ENCODE peak calls at places on chromosome 5, in seven cellular contexts. D is BJ, A is BE2C, U is cardiac fibroblast, S is fibroblast of mammary gland, H is A549, N is tibial nerve. Z is an unnamed sample.

GRCh38 chr5:157100140-157100679 is 8.6 kb downstream of the HAVCR2 start:
- DNase-seq in D (peak), A (no peak), U (peak), S (peak), H (peak), N (no peak), Z (peak)

GRCh38 chr5:174045470-174046025 is at the start of gene NSG2:
- DNase-seq in D (peak), A (peak), U (peak), S (peak), H (peak), N (peak), Z (peak)

GRCh38 chr5:78566747-78567449 is 81.7 kb downstream of the LHFPL2 start:
- DNase-seq in D (no peak), A (no peak), U (peak), S (peak), H (no peak), N (no peak), Z (no peak)

GRCh38 chr5:107248065-107248695 is 422.6 kb downstream of the EFNA5 start:
- DNase-seq in D (no peak), A (peak), U (peak), S (peak), H (peak), N (peak), Z (peak)

GRCh38 chr5:126027149-126027548 is 396.1 kb upstream of the GRAMD2B start:
- DNase-seq in D (no peak), A (no peak), U (no peak), S (no peak), H (no peak), N (no peak), Z (no peak)

GRCh38 chr5:172769598-172770373 is 1.2 kb downstream of the DUSP1 start:
- DNase-seq in D (no peak), A (peak), U (peak), S (peak), H (peak), N (peak), Z (no peak)

GRCh38 chr5:53023969-53024368 is 34.8 kb downstream of the ITGA2 start:
- DNase-seq in D (peak), A (no peak), U (peak), S (peak), H (peak), N (no peak), Z (peak)

GRCh38 chr5:139809331-139809810 is 13.8 kb downstream of the PSD2 start:
- DNase-seq in D (no peak), A (no peak), U (no peak), S (no peak), H (no peak), N (no peak), Z (no peak)

GRCh38 chr5:44440186-44440585 is 51.0 kb upstream of the FGF10 start:
- DNase-seq in D (no peak), A (no peak), U (no peak), S (no peak), H (no peak), N (no peak), Z (no peak)

GRCh38 chr5:150607105-150607504 is 33.4 kb upstream of the SYNPO start:
- DNase-seq in D (no peak), A (no peak), U (no peak), S (no peak), H (no peak), N (no peak), Z (no peak)

GRCh38 chr5:167156446-167156845 is 1135.0 kb upstream of the WWC1 start:
- DNase-seq in D (no peak), A (no peak), U (no peak), S (no peak), H (no peak), N (no peak), Z (no peak)

GRCh38 chr5:64784451-64785025 is 15.8 kb downstream of the CWC27 start:
- DNase-seq in D (no peak), A (peak), U (peak), S (peak), H (peak), N (peak), Z (peak)

GRCh38 chr5:131064669-131065371 is 100.2 kb downstream of the HINT1 start:
- DNase-seq in D (no peak), A (no peak), U (no peak), S (peak), H (no peak), N (no peak), Z (peak)

GRCh38 chr5:180683523-180683922 is 34.1 kb upstream of the FLT4 start:
- DNase-seq in D (no peak), A (no peak), U (no peak), S (no peak), H (no peak), N (no peak), Z (no peak)

GRCh38 chr5:7678057-7678456 is 172.9 kb downstream of the CFAP90 start:
- DNase-seq in D (no peak), A (no peak), U (no peak), S (no peak), H (no peak), N (no peak), Z (no peak)

GRCh38 chr5:124746916-124747769 is 704 bp upstream of the ZNF608 start:
- DNase-seq in D (no peak), A (peak), U (peak), S (peak), H (peak), N (peak), Z (peak)

GRCh38 chr5:25091917-25092316 is 447.1 kb upstream of the CDH10 start:
- DNase-seq in D (no peak), A (no peak), U (no peak), S (no peak), H (no peak), N (no peak), Z (no peak)

GRCh38 chr5:109689740-109690455 is at the start of gene MAN2A1:
- DNase-seq in D (no peak), A (peak), U (peak), S (peak), H (peak), N (peak), Z (peak)

GRCh38 chr5:57505640-57506039 is 23.0 kb upstream of the ACTBL2 start:
- DNase-seq in D (no peak), A (no peak), U (no peak), S (no peak), H (no peak), N (no peak), Z (no peak)

GRCh38 chr5:148826082-148826971 is at the start of gene ADRB2:
- DNase-seq in D (peak), A (peak), U (peak), S (peak), H (peak), N (peak), Z (peak)

GRCh38 chr5:96896806-96897205 is 20.5 kb downstream of the ERAP2 start:
- DNase-seq in D (no peak), A (no peak), U (no peak), S (no peak), H (no peak), N (no peak), Z (peak)

GRCh38 chr5:16713386-16713928 is 96.7 kb upstream of the RETREG1 start:
- DNase-seq in D (no peak), A (peak), U (peak), S (peak), H (no peak), N (peak), Z (no peak)

GRCh38 chr5:176653401-176653800 is 6.1 kb downstream of the TSPAN17 start:
- DNase-seq in D (no peak), A (no peak), U (no peak), S (peak), H (no peak), N (no peak), Z (peak)

GRCh38 chr5:177468329-177469058 is 4.9 kb downstream of the DBN1 start:
- DNase-seq in D (peak), A (no peak), U (peak), S (peak), H (peak), N (no peak), Z (no peak)

GRCh38 chr5:90940227-90940995 is 381.8 kb downstream of the ADGRV1 start:
- DNase-seq in D (no peak), A (peak), U (peak), S (peak), H (peak), N (no peak), Z (peak)

GRCh38 chr5:44051591-44051990 is 337.6 kb downstream of the FGF10 start:
- DNase-seq in D (no peak), A (no peak), U (no peak), S (no peak), H (no peak), N (no peak), Z (no peak)

GRCh38 chr5:145396888-145397287 is 438.3 kb downstream of the PRELID2 start:
- DNase-seq in D (no peak), A (no peak), U (no peak), S (no peak), H (no peak), N (no peak), Z (no peak)

GRCh38 chr5:40832345-40832744 is 2.7 kb downstream of the RPL37 start:
- DNase-seq in D (no peak), A (no peak), U (no peak), S (no peak), H (no peak), N (no peak), Z (no peak)

GRCh38 chr5:40834391-40834848 is 602 bp downstream of the RPL37 start:
- DNase-seq in D (no peak), A (no peak), U (peak), S (peak), H (peak), N (peak), Z (peak)

GRCh38 chr5:40838076-40838475 is 3.1 kb upstream of the RPL37 start:
- DNase-seq in D (no peak), A (no peak), U (no peak), S (no peak), H (no peak), N (no peak), Z (no peak)

GRCh38 chr5:40833712-40834229 is 1.3 kb downstream of the RPL37 start:
- DNase-seq in D (no peak), A (no peak), U (no peak), S (no peak), H (no peak), N (no peak), Z (no peak)

DNA sequence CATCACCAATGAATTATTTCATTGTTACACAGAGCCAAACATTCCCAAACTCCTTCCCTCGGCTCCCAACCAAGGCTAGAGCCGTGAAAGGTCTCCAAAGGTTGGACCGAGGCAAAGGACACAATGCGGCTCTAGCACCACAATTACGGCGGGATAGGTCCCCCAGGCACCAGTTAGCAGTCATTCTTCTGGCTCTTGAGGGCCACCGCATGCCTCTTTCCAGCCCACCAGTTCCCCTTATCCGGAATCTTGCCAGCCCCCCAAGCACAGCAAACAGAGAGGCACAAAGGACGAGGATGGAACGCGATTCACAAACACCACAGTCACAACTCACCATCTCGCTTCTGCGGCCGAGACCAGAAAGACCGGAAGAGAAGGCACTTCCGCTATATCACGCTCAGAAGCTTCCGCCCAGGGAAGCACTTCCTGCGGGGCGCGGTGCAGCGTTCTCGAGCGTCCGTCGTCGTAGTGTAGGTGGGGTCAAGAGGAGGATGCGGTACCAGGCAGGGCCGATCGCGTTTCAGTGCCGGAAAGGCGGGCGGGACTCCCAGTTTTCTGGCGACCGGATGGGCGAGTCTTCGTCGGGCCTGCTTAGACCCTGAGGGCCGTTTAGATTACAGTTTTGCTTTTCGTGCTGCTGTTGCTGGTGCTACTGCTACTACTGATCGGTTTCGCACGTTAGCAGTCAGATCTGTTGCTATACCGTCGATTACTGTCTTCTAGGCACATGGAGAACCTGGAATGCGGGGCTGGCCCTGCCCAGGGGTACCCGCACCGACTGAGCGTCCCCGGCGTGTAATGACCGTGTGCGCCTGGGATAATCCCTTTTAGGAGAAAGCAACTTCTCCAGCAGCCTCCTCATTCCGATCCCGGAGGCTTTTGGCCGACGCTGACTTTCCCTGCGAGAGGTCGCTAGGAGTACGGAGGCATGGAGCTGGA is at the start of gene RPL37:
- DNase-seq in D (peak), A (peak), U (peak), S (peak), H (peak), N (peak), Z (peak)
- TF ChIP-seq CTCF in D (no peak), A (no peak), U (no peak), S (no peak), H (no peak), N (no peak), Z (no peak)

DNA sequence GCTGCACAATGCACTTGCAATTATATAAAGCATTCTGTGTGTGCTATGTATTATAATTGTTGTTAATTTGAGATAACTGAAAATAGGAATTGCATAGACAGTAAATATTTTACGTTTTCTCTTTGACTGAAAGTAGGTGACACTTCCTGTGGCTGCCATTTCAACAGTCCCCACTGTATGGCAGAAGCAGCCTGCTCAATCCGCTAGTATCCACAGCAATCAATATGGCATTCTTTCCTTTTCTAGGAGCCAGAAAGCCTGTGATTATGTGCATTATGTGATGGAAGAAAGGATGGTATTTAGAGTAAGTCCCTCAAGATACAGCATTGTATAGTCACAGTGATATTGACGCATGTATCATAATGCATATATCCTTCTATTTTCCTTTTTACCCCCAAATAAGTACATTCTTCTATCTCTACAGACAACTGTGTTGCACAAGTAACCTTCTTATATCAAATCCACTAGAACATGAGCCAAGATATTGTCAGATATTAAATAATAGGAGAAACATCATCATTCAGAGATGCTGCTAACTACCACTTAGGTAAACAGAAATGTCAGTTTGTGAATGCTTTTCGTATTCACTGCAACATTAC is 59.7 kb downstream of the CARTPT start:
- DNase-seq in D (no peak), A (peak), U (peak), S (peak), H (peak), N (peak), Z (peak)
- TF ChIP-seq CTCF in D (peak), A (peak), U (peak), S (peak), H (peak), N (peak), Z (peak)

DNA sequence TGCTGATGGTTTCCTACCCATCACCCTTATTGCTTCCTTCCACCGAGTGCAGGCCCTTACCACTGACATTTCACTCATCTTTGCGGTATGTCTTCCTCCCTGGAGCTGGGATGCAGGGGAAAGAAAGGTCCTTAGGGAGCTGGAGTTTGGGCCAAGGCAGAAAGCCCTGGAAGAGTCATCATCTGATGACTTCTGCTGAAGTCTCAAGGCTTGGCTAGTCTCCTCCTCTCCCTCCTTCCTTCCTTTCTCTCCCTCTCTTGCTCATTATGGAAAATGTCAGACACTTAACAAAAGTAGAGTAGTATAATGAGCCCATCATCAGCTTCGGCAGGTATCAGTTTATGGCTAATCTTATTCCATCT is 40.0 kb downstream of the LARP1 start:
- DNase-seq in D (no peak), A (no peak), U (peak), S (peak), H (no peak), N (no peak), Z (no peak)
- TF ChIP-seq CTCF in D (no peak), A (no peak), U (no peak), S (no peak), H (no peak), N (no peak), Z (no peak)

GRCh38 chr5:178590141-178590923 is at the start of gene COL23A1:
- DNase-seq in D (no peak), A (peak), U (peak), S (peak), H (peak), N (peak), Z (peak)
- TF ChIP-seq CTCF in D (peak), A (peak), U (peak), S (peak), H (peak), N (peak), Z (peak)

GRCh38 chr5:77066191-77066590 is 20.9 kb downstream of the ZBED3 start:
- DNase-seq in D (no peak), A (no peak), U (no peak), S (no peak), H (no peak), N (no peak), Z (no peak)

GRCh38 chr5:77065256-77065655 is 21.8 kb downstream of the ZBED3 start:
- DNase-seq in D (no peak), A (no peak), U (no peak), S (no peak), H (no peak), N (no peak), Z (no peak)

GRCh38 chr5:77066823-77067442 is 20.2 kb downstream of the ZBED3 start:
- DNase-seq in D (no peak), A (no peak), U (peak), S (peak), H (no peak), N (no peak), Z (no peak)

GRCh38 chr5:77064040-77064439 is 23.0 kb downstream of the ZBED3 start:
- DNase-seq in D (no peak), A (no peak), U (no peak), S (no peak), H (no peak), N (no peak), Z (no peak)
- TF ChIP-seq CTCF in D (no peak), A (peak), U (no peak), S (no peak), H (no peak), N (no peak), Z (no peak)

GRCh38 chr5:143003328-143003636 is 233.1 kb downstream of the ARHGAP26 start:
- DNase-seq in D (no peak), A (no peak), U (no peak), S (no peak), H (no peak), N (no peak), Z (no peak)
- TF ChIP-seq CTCF in D (no peak), A (no peak), U (no peak), S (no peak), H (no peak), N (no peak), Z (no peak)

DNA sequence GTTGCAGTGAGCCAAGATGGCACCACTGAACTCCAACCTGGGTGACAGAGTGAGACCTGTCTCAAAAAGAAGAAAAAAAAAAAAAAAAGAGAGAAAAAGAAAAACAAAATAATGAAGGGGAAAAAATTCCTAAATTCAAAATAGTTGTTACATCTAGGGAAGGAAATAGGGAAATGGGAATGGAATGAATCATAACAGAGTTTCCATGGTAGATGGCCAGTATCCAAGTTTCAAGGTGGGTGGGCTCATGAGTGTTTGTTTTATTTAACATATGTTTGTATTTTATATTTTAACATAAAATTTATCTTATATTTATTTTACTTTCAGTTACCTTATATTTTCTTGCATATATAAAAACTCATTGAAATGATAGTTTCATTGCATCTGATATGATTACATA is 215.6 kb downstream of the ARHGEF28 start:
- DNase-seq in D (no peak), A (no peak), U (no peak), S (no peak), H (no peak), N (no peak), Z (no peak)
- TF ChIP-seq CTCF in D (no peak), A (no peak), U (no peak), S (no peak), H (no peak), N (no peak), Z (no peak)

Z was measured in activated CD8-positive, alpha-beta T cell treated with anti-CD3 and anti-CD28 coated beads for 36 hours.